ENCODE peak calls at places on chromosomes 3 and 15, in ten cellular contexts. U is K562, P is transverse colon, I is stomach, W is HepG2, C is GM12878, A is esophagus muscularis mucosa, B is sigmoid colon, Y is H1, V is suprapubic skin. K is an unnamed sample.

GRCh38 chr3:134372405-134373277 is 1.6 kb downstream of the AMOTL2 start:
- DNase-seq in U (no peak), P (no peak), I (no peak), W (no peak), C (no peak), A (no peak), B (peak), Y (no peak), V (no peak), K (no peak)

GRCh38 chr3:88879905-88880304 is 227.5 kb upstream of the EPHA3 start:
- DNase-seq in U (no peak), P (no peak), I (no peak), W (no peak), C (no peak), A (no peak), B (no peak), Y (no peak), V (no peak), K (no peak)

GRCh38 chr3:197258168-197258755 is 40.1 kb downstream of the DLG1 start:
- DNase-seq in U (no peak), P (no peak), I (no peak), W (no peak), C (no peak), A (no peak), B (no peak), Y (no peak), V (no peak), K (no peak)

GRCh38 chr3:44983413-44984040 is 7.5 kb downstream of the EXOSC7 start:
- DNase-seq in U (no peak), P (no peak), I (no peak), W (no peak), C (no peak), A (no peak), B (no peak), Y (no peak), V (no peak), K (peak)

GRCh38 chr3:52372822-52373504 is 56.8 kb downstream of the DNAH1 start:
- DNase-seq in U (peak), P (peak), I (peak), W (no peak), C (no peak), A (no peak), B (no peak), Y (no peak), V (no peak), K (peak)

GRCh38 chr15:101178414-101178813 is 73.4 kb downstream of the CHSY1 start:
- DNase-seq in U (no peak), P (no peak), I (no peak), W (no peak), C (no peak), A (no peak), B (no peak), Y (no peak), V (peak), K (no peak)

GRCh38 chr3:160279657-160280056 is 54.4 kb downstream of the C3orf80 start:
- DNase-seq in U (no peak), P (no peak), I (no peak), W (peak), C (no peak), A (no peak), B (no peak), Y (no peak), V (no peak), K (no peak)

GRCh38 chr3:128226186-128226725 is 73.0 kb downstream of the EEFSEC start:
- DNase-seq in U (no peak), P (no peak), I (no peak), W (no peak), C (no peak), A (no peak), B (no peak), Y (no peak), V (no peak), K (no peak)

GRCh38 chr3:147411235-147411607 is 2.1 kb downstream of the ZIC1 start:
- DNase-seq in U (no peak), P (no peak), I (no peak), W (no peak), C (no peak), A (peak), B (no peak), Y (no peak), V (no peak), K (peak)

GRCh38 chr3:33144433-33144832 is 30.6 kb downstream of the CRTAP start:
- DNase-seq in U (peak), P (no peak), I (no peak), W (peak), C (no peak), A (peak), B (no peak), Y (peak), V (no peak), K (no peak)

GRCh38 chr15:60155661-60156060 is 151.6 kb downstream of the FOXB1 start:
- DNase-seq in U (no peak), P (no peak), I (no peak), W (no peak), C (no peak), A (no peak), B (no peak), Y (no peak), V (no peak), K (no peak)

GRCh38 chr3:86787091-86787490 is 203.9 kb downstream of the VGLL3 start:
- DNase-seq in U (no peak), P (no peak), I (no peak), W (no peak), C (no peak), A (no peak), B (no peak), Y (no peak), V (no peak), K (no peak)
- TF ChIP-seq EP300 in U (no peak), P (no peak), I (no peak), W (no peak), C (no peak), A (no peak), B (no peak), Y (no peak), V (no peak), K (no peak)

GRCh38 chr3:184135149-184135910 is at the start of gene EIF2B5:
- DNase-seq in U (peak), P (peak), I (peak), W (peak), C (peak), A (peak), B (peak), Y (peak), V (peak), K (peak)

GRCh38 chr3:184135911-184136260 is 728 bp downstream of the EIF2B5 start:
- DNase-seq in U (peak), P (no peak), I (no peak), W (no peak), C (no peak), A (no peak), B (no peak), Y (no peak), V (no peak), K (no peak)

GRCh38 chr3:184134746-184135148 is 411 bp upstream of the EIF2B5 start:
- DNase-seq in U (no peak), P (no peak), I (peak), W (no peak), C (no peak), A (no peak), B (no peak), Y (no peak), V (no peak), K (no peak)

GRCh38 chr3:184132947-184133346 is 2.2 kb upstream of the EIF2B5 start:
- DNase-seq in U (no peak), P (no peak), I (no peak), W (no peak), C (no peak), A (no peak), B (no peak), Y (no peak), V (no peak), K (no peak)

DNA sequence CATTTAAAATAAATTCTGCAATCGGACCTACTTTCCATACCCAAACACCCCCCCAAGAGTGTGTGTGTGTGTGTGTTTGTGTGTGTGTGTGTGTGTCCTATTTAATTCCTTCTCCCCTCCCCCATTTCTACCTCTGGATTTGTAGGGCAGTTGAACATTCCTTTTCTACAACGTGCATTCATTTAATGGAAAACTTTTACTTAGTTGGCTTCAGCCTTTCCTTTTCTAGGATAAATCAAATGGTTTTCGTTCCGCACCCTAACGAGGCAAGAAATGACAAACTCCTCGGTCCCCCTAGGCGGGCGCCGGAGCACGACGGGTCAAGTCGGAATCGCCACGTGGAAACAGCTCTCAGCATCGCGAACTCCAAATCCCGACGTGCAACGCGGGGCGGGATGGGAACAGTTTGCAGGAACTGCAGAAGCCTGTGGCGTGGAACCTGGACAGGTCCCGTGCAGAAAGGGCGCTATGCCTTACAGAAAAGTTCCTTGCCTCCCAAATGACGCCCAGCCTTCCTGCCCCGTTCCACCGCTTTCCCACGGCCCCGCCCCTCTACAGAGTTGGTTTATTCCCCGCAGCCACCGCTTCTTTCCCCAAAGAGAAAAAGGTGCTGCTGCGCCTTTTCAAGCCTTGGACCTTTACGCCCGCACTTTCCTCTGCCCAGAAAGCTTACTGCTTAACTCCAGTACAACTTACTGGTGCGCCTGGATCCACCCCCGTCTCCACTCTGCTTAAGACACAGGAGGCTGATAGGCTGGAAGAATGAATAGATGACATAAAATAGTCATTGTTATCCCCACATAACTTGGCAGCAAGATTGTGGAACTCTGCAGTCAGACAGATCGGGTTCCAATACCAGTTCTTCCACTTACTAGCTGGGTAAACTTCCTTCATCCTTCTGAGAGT is 1.1 kb upstream of the EIF2B5 start:
- DNase-seq in U (peak), P (peak), I (peak), W (peak), C (no peak), A (peak), B (peak), Y (no peak), V (peak), K (peak)
- TF ChIP-seq POLR2AphosphoS5 in U (peak), P (peak), I (peak), W (peak), C (no peak), A (peak), B (peak), Y (no peak), V (no peak), K (peak)

GRCh38 chr3:132414841-132415240 is 2.5 kb upstream of the DNAJC13 start:
- DNase-seq in U (no peak), P (no peak), I (no peak), W (no peak), C (no peak), A (no peak), B (no peak), Y (no peak), V (no peak), K (no peak)

GRCh38 chr3:132421832-132422231 is 4.5 kb downstream of the DNAJC13 start:
- DNase-seq in U (no peak), P (no peak), I (no peak), W (peak), C (no peak), A (no peak), B (no peak), Y (no peak), V (no peak), K (no peak)

GRCh38 chr3:132418916-132419315 is 1.6 kb downstream of the DNAJC13 start:
- DNase-seq in U (no peak), P (no peak), I (no peak), W (no peak), C (no peak), A (no peak), B (no peak), Y (no peak), V (no peak), K (no peak)

GRCh38 chr3:132416807-132417694 is at the start of gene DNAJC13:
- DNase-seq in U (peak), P (peak), I (peak), W (peak), C (peak), A (peak), B (peak), Y (peak), V (peak), K (peak)

GRCh38 chr3:132417695-132418520 is 606 bp downstream of the DNAJC13 start:
- DNase-seq in U (peak), P (peak), I (peak), W (peak), C (peak), A (no peak), B (peak), Y (no peak), V (no peak), K (no peak)
- TF ChIP-seq POLR2A in U (peak), P (peak), I (no peak), W (no peak), C (peak), A (no peak), B (no peak), Y (no peak), V (no peak), K (peak)

GRCh38 chr3:63661242-63661641 is 8.8 kb downstream of the SNTN start:
- DNase-seq in U (no peak), P (no peak), I (no peak), W (no peak), C (no peak), A (no peak), B (no peak), Y (no peak), V (no peak), K (no peak)

GRCh38 chr3:63662011-63662410 is 9.5 kb downstream of the SNTN start:
- DNase-seq in U (no peak), P (no peak), I (no peak), W (no peak), C (no peak), A (no peak), B (no peak), Y (no peak), V (no peak), K (no peak)

GRCh38 chr3:63656791-63657190 is 4.3 kb downstream of the SNTN start:
- DNase-seq in U (no peak), P (no peak), I (no peak), W (no peak), C (no peak), A (no peak), B (no peak), Y (no peak), V (no peak), K (no peak)

GRCh38 chr3:63662500-63662899 is 10.0 kb downstream of the SNTN start:
- DNase-seq in U (no peak), P (peak), I (no peak), W (peak), C (no peak), A (no peak), B (no peak), Y (no peak), V (no peak), K (no peak)
- TF ChIP-seq EP300 in U (no peak), P (no peak), I (no peak), W (no peak), C (no peak), A (no peak), B (no peak), Y (no peak), V (no peak), K (no peak)

GRCh38 chr15:77030928-77031375 is 36.0 kb downstream of the PSTPIP1 start:
- DNase-seq in U (no peak), P (peak), I (peak), W (no peak), C (no peak), A (no peak), B (peak), Y (no peak), V (no peak), K (no peak)

GRCh38 chr15:77031376-77032050 is 36.6 kb downstream of the PSTPIP1 start:
- DNase-seq in U (no peak), P (peak), I (peak), W (peak), C (no peak), A (no peak), B (peak), Y (no peak), V (peak), K (peak)

GRCh38 chr15:77032647-77033416 is 37.9 kb downstream of the PSTPIP1 start:
- DNase-seq in U (no peak), P (peak), I (peak), W (no peak), C (no peak), A (no peak), B (peak), Y (no peak), V (no peak), K (peak)

GRCh38 chr15:77033417-77033728 is 37.5 kb downstream of the TSPAN3 start:
- DNase-seq in U (no peak), P (no peak), I (peak), W (no peak), C (no peak), A (no peak), B (peak), Y (no peak), V (no peak), K (peak)

DNA sequence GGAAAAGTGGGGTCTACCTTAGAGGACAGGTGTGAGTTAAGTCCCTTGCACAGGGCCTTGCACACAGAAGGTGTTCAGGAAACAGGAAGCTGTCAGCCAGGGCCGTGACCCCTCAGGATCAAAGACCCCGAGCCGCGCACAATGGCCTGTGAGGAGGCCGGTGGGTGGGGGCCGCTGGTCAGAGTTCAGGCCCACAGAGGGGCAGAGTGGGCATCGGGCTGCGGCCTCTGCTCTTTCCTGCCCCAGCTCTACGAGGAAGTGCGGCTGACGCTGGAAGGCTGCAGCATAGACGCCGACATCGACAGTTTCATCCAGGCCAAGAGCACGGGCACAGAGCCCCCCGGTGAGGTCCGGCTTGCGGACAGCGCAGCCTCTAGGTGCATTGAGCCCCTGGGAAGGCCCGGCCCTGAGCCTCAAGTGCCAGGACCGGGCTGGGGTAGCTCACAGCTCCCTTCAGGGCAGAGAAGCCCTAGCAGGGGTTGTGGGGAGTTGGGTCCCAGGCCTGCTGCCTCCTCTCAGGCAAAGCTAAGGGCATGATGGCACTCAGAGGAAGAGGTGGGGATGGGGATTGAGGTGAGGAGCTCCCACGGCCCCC is 37.2 kb downstream of the PSTPIP1 start:
- DNase-seq in U (no peak), P (peak), I (peak), W (peak), C (no peak), A (no peak), B (peak), Y (no peak), V (peak), K (peak)
- TF ChIP-seq POLR2AphosphoS5 in U (no peak), P (no peak), I (no peak), W (peak), C (no peak), A (no peak), B (no peak), Y (no peak), V (no peak), K (no peak)